ENCODE peak calls at places on chromosomes 2 and 18, in seven cellular contexts. One of them, this sample, is unnamed.

GRCh38 chr18:63185979-63186378 is 133.6 kb downstream of the BCL2 start:
- DNase-seq in caudate nucleus: no peak
- DNase-seq in cardiac muscle cell: no peak
- DNase-seq in prostate gland: no peak
- DNase-seq in iPS DF 6.9: no peak
- DNase-seq in breast epithelium: no peak
- DNase-seq in esophagus muscularis mucosa: no peak
- DNase-seq in this sample: no peak

GRCh38 chr18:11500153-11501122 is 109.0 kb upstream of the SLC35G4 start:
- DNase-seq in breast epithelium: peak; percentile 67
- DNase-seq in cardiac muscle cell: no peak
- DNase-seq in caudate nucleus: no peak
- DNase-seq in iPS DF 6.9: no peak
- DNase-seq in esophagus muscularis mucosa: no peak
- DNase-seq in prostate gland: no peak
- DNase-seq in this sample: peak; percentile 97

GRCh38 chr2:1632510-1632909 is 111.8 kb downstream of the PXDN start:
- DNase-seq in breast epithelium: no peak
- DNase-seq in prostate gland: no peak
- DNase-seq in cardiac muscle cell: no peak
- DNase-seq in esophagus muscularis mucosa: no peak
- DNase-seq in caudate nucleus: no peak
- DNase-seq in iPS DF 6.9: no peak
- DNase-seq in this sample: no peak

GRCh38 chr18:22136395-22136794 is 33.0 kb upstream of the GATA6 start:
- DNase-seq in iPS DF 6.9: no peak
- DNase-seq in prostate gland: no peak
- DNase-seq in cardiac muscle cell: no peak
- DNase-seq in esophagus muscularis mucosa: no peak
- DNase-seq in breast epithelium: no peak
- DNase-seq in caudate nucleus: no peak
- DNase-seq in this sample: no peak

GRCh38 chr2:101396352-101396717 is 9.0 kb upstream of the CREG2 start:
- DNase-seq in cardiac muscle cell: no peak
- DNase-seq in caudate nucleus: no peak
- DNase-seq in iPS DF 6.9: no peak
- DNase-seq in esophagus muscularis mucosa: no peak
- DNase-seq in prostate gland: no peak
- DNase-seq in breast epithelium: no peak
- DNase-seq in this sample: peak; percentile 97

GRCh38 chr18:40929389-40929788 is 1025.6 kb upstream of the PIK3C3 start:
- DNase-seq in breast epithelium: no peak
- DNase-seq in prostate gland: no peak
- DNase-seq in cardiac muscle cell: no peak
- DNase-seq in esophagus muscularis mucosa: no peak
- DNase-seq in caudate nucleus: no peak
- DNase-seq in iPS DF 6.9: no peak
- DNase-seq in this sample: no peak

GRCh38 chr2:130882991-130883390 is 46.3 kb downstream of the ARHGEF4 start:
- DNase-seq in caudate nucleus: no peak
- DNase-seq in prostate gland: no peak
- DNase-seq in iPS DF 6.9: no peak
- DNase-seq in cardiac muscle cell: no peak
- DNase-seq in breast epithelium: no peak
- DNase-seq in esophagus muscularis mucosa: no peak
- DNase-seq in this sample: no peak

GRCh38 chr18:79747156-79747845 is 50.4 kb upstream of the KCNG2 start:
- DNase-seq in caudate nucleus: no peak
- DNase-seq in breast epithelium: no peak
- DNase-seq in cardiac muscle cell: no peak
- DNase-seq in iPS DF 6.9: no peak
- DNase-seq in prostate gland: no peak
- DNase-seq in esophagus muscularis mucosa: no peak
- DNase-seq in this sample: no peak

GRCh38 chr2:238702276-238702675 is 145.6 kb upstream of the TWIST2 start:
- DNase-seq in caudate nucleus: no peak
- DNase-seq in prostate gland: no peak
- DNase-seq in iPS DF 6.9: no peak
- DNase-seq in cardiac muscle cell: no peak
- DNase-seq in breast epithelium: no peak
- DNase-seq in esophagus muscularis mucosa: peak; percentile 87
- DNase-seq in this sample: no peak

GRCh38 chr18:42047721-42048120 is 92.7 kb downstream of the PIK3C3 start:
- DNase-seq in esophagus muscularis mucosa: no peak
- DNase-seq in cardiac muscle cell: no peak
- DNase-seq in caudate nucleus: no peak
- DNase-seq in breast epithelium: no peak
- DNase-seq in iPS DF 6.9: no peak
- DNase-seq in prostate gland: no peak
- DNase-seq in this sample: peak; percentile 25

GRCh38 chr2:71634571-71634970 is 181.2 kb downstream of the DYSF start:
- DNase-seq in prostate gland: no peak
- DNase-seq in esophagus muscularis mucosa: no peak
- DNase-seq in breast epithelium: no peak
- DNase-seq in iPS DF 6.9: no peak
- DNase-seq in cardiac muscle cell: no peak
- DNase-seq in caudate nucleus: no peak
- DNase-seq in this sample: no peak

GRCh38 chr2:216648105-216648504 is 14.9 kb downstream of the IGFBP2 start:
- DNase-seq in caudate nucleus: no peak
- DNase-seq in esophagus muscularis mucosa: no peak
- DNase-seq in iPS DF 6.9: no peak
- DNase-seq in cardiac muscle cell: no peak
- DNase-seq in breast epithelium: no peak
- DNase-seq in prostate gland: no peak
- DNase-seq in this sample: peak; percentile 45

GRCh38 chr2:235345745-235346144 is 148.1 kb upstream of the AGAP1 start:
- DNase-seq in breast epithelium: no peak
- DNase-seq in caudate nucleus: no peak
- DNase-seq in iPS DF 6.9: no peak
- DNase-seq in esophagus muscularis mucosa: no peak
- DNase-seq in prostate gland: no peak
- DNase-seq in cardiac muscle cell: no peak
- DNase-seq in this sample: no peak

DNA sequence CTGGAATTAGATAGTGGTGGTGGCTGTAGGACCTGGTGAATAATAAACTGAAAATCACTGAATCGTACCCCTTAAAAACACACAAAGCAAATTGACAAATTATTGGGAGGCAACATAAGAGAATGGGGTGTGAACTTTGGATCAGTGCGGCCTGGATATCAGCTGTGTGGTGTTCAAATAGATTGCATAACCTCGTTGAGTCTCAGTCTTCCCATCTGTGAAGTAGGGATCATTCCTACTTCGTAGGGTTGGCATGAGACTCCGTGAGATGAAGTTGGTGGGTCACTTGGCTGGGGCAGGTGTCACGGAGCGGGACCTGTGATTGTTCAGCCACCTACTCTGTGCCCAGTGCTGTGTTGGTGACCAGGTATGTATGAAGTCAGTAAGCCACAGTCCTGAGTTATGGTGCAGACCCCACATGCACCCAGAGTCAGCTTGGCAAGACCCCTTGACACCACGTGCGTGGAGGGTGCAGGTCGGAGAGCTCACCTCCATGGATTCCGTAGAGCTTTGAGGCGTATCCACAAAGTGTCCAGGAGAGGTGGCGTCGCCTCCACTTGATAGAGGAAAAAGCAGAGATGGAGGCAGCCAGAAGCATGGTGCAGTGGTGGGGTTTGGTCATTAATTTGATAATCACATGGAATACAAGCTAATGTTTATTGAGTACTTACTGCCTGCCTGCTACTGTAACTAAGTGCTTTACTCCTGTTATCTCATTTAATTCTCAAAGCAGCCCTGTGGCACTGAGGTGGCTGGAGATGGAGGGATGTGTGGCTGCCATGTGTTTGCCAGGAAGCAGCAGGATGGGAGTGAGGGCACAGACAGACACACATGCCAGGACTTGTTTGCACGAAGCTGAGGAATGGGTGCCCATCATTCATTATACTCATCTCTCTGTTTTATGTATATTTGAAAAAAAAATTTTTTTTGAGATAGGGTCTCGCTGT is 35.8 kb downstream of the HPCAL1 start:
- DNase-seq in iPS DF 6.9: no peak
- DNase-seq in caudate nucleus: no peak
- DNase-seq in cardiac muscle cell: no peak
- DNase-seq in prostate gland: no peak
- DNase-seq in breast epithelium: no peak
- DNase-seq in esophagus muscularis mucosa: no peak
- DNase-seq in this sample: peak; percentile 27
- H3K27ac ChIP-seq in iPS DF 6.9: no peak overlapping the region
- H3K27ac ChIP-seq in caudate nucleus: no peak overlapping the region
- H3K27ac ChIP-seq in cardiac muscle cell: no peak overlapping the region
- H3K27ac ChIP-seq in prostate gland: no peak overlapping the region
- H3K27ac ChIP-seq in breast epithelium: no peak overlapping the region
- H3K27ac ChIP-seq in esophagus muscularis mucosa: no peak overlapping the region
- H3K27ac ChIP-seq in this sample: no peak overlapping the region

GRCh38 chr2:7133521-7133920 is 216.3 kb downstream of the RNF144A start:
- DNase-seq in iPS DF 6.9: no peak
- DNase-seq in prostate gland: no peak
- DNase-seq in cardiac muscle cell: peak; percentile 4
- DNase-seq in esophagus muscularis mucosa: no peak
- DNase-seq in caudate nucleus: no peak
- DNase-seq in breast epithelium: no peak
- DNase-seq in this sample: no peak
- H3K27ac ChIP-seq in iPS DF 6.9: no peak overlapping the region
- H3K27ac ChIP-seq in prostate gland: no peak overlapping the region
- H3K27ac ChIP-seq in cardiac muscle cell: no peak overlapping the region
- H3K27ac ChIP-seq in esophagus muscularis mucosa: no peak overlapping the region
- H3K27ac ChIP-seq in caudate nucleus: no peak overlapping the region
- H3K27ac ChIP-seq in breast epithelium: no peak overlapping the region
- H3K27ac ChIP-seq in this sample: no peak overlapping the region

GRCh38 chr18:6884944-6885343 is 155.4 kb downstream of the ARHGAP28 start:
- DNase-seq in prostate gland: no peak
- DNase-seq in iPS DF 6.9: no peak
- DNase-seq in cardiac muscle cell: no peak
- DNase-seq in breast epithelium: no peak
- DNase-seq in esophagus muscularis mucosa: no peak
- DNase-seq in caudate nucleus: no peak
- DNase-seq in this sample: no peak

GRCh38 chr18:6878881-6879280 is 149.4 kb downstream of the ARHGAP28 start:
- DNase-seq in caudate nucleus: no peak
- DNase-seq in prostate gland: no peak
- DNase-seq in esophagus muscularis mucosa: no peak
- DNase-seq in iPS DF 6.9: no peak
- DNase-seq in breast epithelium: no peak
- DNase-seq in cardiac muscle cell: no peak
- DNase-seq in this sample: no peak

GRCh38 chr18:6879508-6880195 is 150.1 kb downstream of the ARHGAP28 start:
- DNase-seq in iPS DF 6.9: no peak
- DNase-seq in breast epithelium: no peak
- DNase-seq in cardiac muscle cell: no peak
- DNase-seq in esophagus muscularis mucosa: no peak
- DNase-seq in prostate gland: no peak
- DNase-seq in caudate nucleus: no peak
- DNase-seq in this sample: no peak

GRCh38 chr18:6877288-6877687 is 147.8 kb downstream of the ARHGAP28 start:
- DNase-seq in esophagus muscularis mucosa: no peak
- DNase-seq in iPS DF 6.9: no peak
- DNase-seq in breast epithelium: no peak
- DNase-seq in cardiac muscle cell: no peak
- DNase-seq in prostate gland: no peak
- DNase-seq in caudate nucleus: no peak
- DNase-seq in this sample: no peak

DNA sequence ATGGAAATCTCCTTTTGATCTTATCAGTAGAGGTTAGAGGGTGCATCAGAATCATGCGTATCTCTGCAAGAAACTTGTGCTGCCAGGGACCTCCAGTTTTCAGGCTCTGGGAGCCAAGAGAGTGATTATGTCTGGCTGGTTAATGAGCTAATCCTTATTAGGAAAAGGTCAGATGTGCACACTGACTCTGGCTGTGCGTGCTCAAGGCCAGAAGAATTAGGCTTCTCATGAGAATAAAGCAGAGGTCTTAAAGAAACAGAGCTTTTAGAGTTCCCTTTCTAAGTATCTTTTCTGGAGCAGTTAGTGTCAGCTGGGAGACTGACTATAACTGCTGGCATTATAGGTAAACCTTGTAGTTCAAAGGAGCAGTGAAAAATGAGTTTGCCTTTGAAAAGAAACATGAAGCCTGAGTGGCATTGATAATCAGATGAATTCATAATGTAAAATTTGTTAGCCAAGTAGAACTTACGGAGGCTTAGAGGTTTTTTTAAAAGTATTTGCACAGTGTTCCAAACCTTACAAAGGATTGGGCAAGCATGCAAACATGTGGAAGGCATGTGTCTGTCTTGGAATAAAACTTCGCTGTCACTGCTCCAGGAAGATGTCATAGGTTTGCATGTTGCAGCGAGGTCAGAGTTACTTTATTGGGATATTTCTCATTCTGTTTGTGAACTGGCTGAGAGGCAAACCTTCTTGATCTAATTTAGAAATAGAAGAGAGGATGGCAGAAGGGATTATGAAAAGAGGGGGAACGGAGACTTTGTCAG is 151.7 kb downstream of the ARHGAP28 start:
- DNase-seq in iPS DF 6.9: no peak
- DNase-seq in breast epithelium: no peak
- DNase-seq in cardiac muscle cell: no peak
- DNase-seq in prostate gland: peak; percentile 48
- DNase-seq in caudate nucleus: no peak
- DNase-seq in esophagus muscularis mucosa: no peak
- DNase-seq in this sample: no peak
- H3K27ac ChIP-seq in iPS DF 6.9: no peak overlapping the region
- H3K27ac ChIP-seq in breast epithelium: peak overlapping the region; percentile 46
- H3K27ac ChIP-seq in cardiac muscle cell: no peak overlapping the region
- H3K27ac ChIP-seq in prostate gland: no peak overlapping the region
- H3K27ac ChIP-seq in caudate nucleus: no peak overlapping the region
- H3K27ac ChIP-seq in esophagus muscularis mucosa: no peak overlapping the region
- H3K27ac ChIP-seq in this sample: no peak overlapping the region

GRCh38 chr2:43104763-43105162 is 121.6 kb downstream of the ZFP36L2 start:
- DNase-seq in prostate gland: no peak
- DNase-seq in cardiac muscle cell: no peak
- DNase-seq in iPS DF 6.9: no peak
- DNase-seq in breast epithelium: no peak
- DNase-seq in esophagus muscularis mucosa: no peak
- DNase-seq in caudate nucleus: no peak
- DNase-seq in this sample: no peak

GRCh38 chr2:43102366-43103092 is 123.9 kb downstream of the ZFP36L2 start:
- DNase-seq in prostate gland: no peak
- DNase-seq in iPS DF 6.9: no peak
- DNase-seq in breast epithelium: peak; percentile 91
- DNase-seq in caudate nucleus: no peak
- DNase-seq in cardiac muscle cell: no peak
- DNase-seq in esophagus muscularis mucosa: no peak
- DNase-seq in this sample: no peak

GRCh38 chr2:43104106-43104505 is 122.3 kb downstream of the ZFP36L2 start:
- DNase-seq in iPS DF 6.9: no peak
- DNase-seq in esophagus muscularis mucosa: no peak
- DNase-seq in prostate gland: no peak
- DNase-seq in caudate nucleus: no peak
- DNase-seq in breast epithelium: no peak
- DNase-seq in cardiac muscle cell: no peak
- DNase-seq in this sample: no peak

GRCh38 chr2:43101751-43102150 is 124.7 kb downstream of the ZFP36L2 start:
- DNase-seq in prostate gland: no peak
- DNase-seq in iPS DF 6.9: no peak
- DNase-seq in esophagus muscularis mucosa: no peak
- DNase-seq in breast epithelium: peak; percentile 85
- DNase-seq in cardiac muscle cell: no peak
- DNase-seq in caudate nucleus: no peak
- DNase-seq in this sample: no peak

DNA sequence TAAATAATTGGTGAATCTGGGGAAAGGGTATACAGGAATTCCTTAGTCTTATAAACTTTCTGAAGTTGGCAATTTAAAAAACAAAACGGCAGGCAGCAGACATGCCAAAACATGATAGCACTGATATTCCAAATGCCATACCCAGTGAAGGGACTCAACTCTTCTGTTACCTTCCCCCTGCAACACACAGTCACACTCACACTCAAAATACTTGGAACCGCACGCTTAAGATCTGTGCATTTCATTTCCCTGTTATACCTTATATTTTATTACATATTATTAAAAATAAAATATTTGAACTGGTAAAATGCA is 123.4 kb downstream of the ZFP36L2 start:
- DNase-seq in esophagus muscularis mucosa: no peak
- DNase-seq in breast epithelium: no peak
- DNase-seq in iPS DF 6.9: no peak
- DNase-seq in prostate gland: no peak
- DNase-seq in caudate nucleus: no peak
- DNase-seq in cardiac muscle cell: no peak
- DNase-seq in this sample: peak; percentile 30
- H3K27ac ChIP-seq in esophagus muscularis mucosa: peak overlapping the region; percentile 85
- H3K27ac ChIP-seq in breast epithelium: peak overlapping the region; percentile 96
- H3K27ac ChIP-seq in iPS DF 6.9: no peak overlapping the region
- H3K27ac ChIP-seq in prostate gland: peak overlapping the region; percentile 69
- H3K27ac ChIP-seq in caudate nucleus: peak overlapping the region; percentile 99
- H3K27ac ChIP-seq in cardiac muscle cell: no peak overlapping the region
- H3K27ac ChIP-seq in this sample: peak overlapping the region; percentile 36

This sample was measured in foreskin keratinocyte.